ENCODE peak calls at places on chromosomes 3 and 15, in eight cellular contexts. Q is AG20443, G is HT1080, U is A549, A is amniotic stem cell, Y is C1 segment of cervical spinal cord, M is Kasumi-1, S is psoas muscle. D is an unnamed sample.

GRCh38 chr3:57796261-57796660 is 40.2 kb downstream of the SLMAP start:
- DNase-seq in A (no peak), G (peak), M (no peak), Q (no peak), Y (no peak), U (no peak), S (no peak), D (no peak)

GRCh38 chr3:187773963-187774789 is 28.9 kb upstream of the BCL6 start:
- DNase-seq in Q (no peak), S (no peak), A (no peak), M (peak), U (no peak), Y (no peak), G (no peak), D (no peak)

GRCh38 chr3:171772427-171773056 is 37.7 kb downstream of the PLD1 start:
- DNase-seq in Q (peak), S (peak), G (peak), Y (peak), U (peak), M (peak), A (peak), D (peak)

GRCh38 chr3:140242818-140243276 is 307.9 kb downstream of the CLSTN2 start:
- DNase-seq in U (no peak), Q (no peak), G (peak), Y (no peak), S (peak), A (no peak), M (no peak), D (no peak)

GRCh38 chr3:32405711-32406323 is 14.2 kb downstream of the CMTM7 start:
- DNase-seq in G (no peak), U (no peak), S (no peak), Y (no peak), M (no peak), A (no peak), Q (no peak), D (no peak)

GRCh38 chr3:194489736-194490612 is 3.2 kb upstream of the ATP13A3 start:
- DNase-seq in Q (no peak), M (no peak), U (no peak), A (no peak), G (peak), S (no peak), Y (no peak), D (no peak)

GRCh38 chr15:95994418-95994817 is 336.1 kb upstream of the NR2F2 start:
- DNase-seq in Y (no peak), S (no peak), Q (peak), G (peak), M (no peak), U (no peak), A (no peak), D (no peak)

GRCh38 chr3:45139372-45139894 is 6.7 kb downstream of the CDCP1 start:
- DNase-seq in Y (no peak), G (no peak), A (no peak), M (no peak), S (no peak), U (no peak), Q (no peak), D (no peak)

GRCh38 chr15:95645791-95646338 is 684.6 kb upstream of the NR2F2 start:
- DNase-seq in G (no peak), U (no peak), S (no peak), Y (no peak), M (no peak), Q (no peak), A (no peak), D (no peak)

D was measured in stimulated activated naive CD4-positive, alpha-beta T cell treated with Interleukin-2 at 50 U/mL for 16 hours.